ENCODE peak calls at places on chromosomes 13 and 19, in eight cellular contexts. U, G, X, C, A, R, D and L are unnamed samples.

GRCh38 chr19:52102782-52103181 is 7.2 kb upstream of the ZNF841 start:
- DNase-seq in X (no peak), U (no peak), D (no peak), R (no peak), A (no peak), C (no peak), G (no peak), L (no peak)

GRCh38 chr19:49425922-49426592 is 869 bp downstream of the GFY start:
- DNase-seq in A (no peak), D (no peak), X (no peak), G (no peak), C (no peak), U (no peak), R (no peak), L (peak)

GRCh38 chr19:52592301-52592700 is 22.2 kb downstream of the ZNF701 start:
- DNase-seq in R (no peak), D (no peak), U (no peak), X (no peak), G (no peak), A (no peak), C (no peak), L (no peak)

GRCh38 chr13:50512602-50513527 is 330.6 kb downstream of the DLEU7 start:
- DNase-seq in U (peak), A (peak), G (no peak), C (no peak), D (no peak), X (no peak), R (peak), L (no peak)

GRCh38 chr13:88339271-88339741 is 668.1 kb downstream of the SLITRK5 start:
- DNase-seq in X (no peak), G (no peak), R (no peak), D (no peak), A (no peak), C (no peak), U (no peak), L (no peak)

GRCh38 chr19:28846094-28846812 is 366.7 kb downstream of the UQCRFS1 start:
- DNase-seq in D (no peak), A (no peak), X (no peak), R (no peak), G (no peak), C (no peak), U (no peak), L (no peak)

GRCh38 chr19:9836021-9836420 is 903 bp downstream of the PIN1 start:
- DNase-seq in C (no peak), A (no peak), U (no peak), D (no peak), X (no peak), G (no peak), R (peak), L (no peak)

GRCh38 chr19:1168877-1169791 is 4.9 kb downstream of the SBNO2 start:
- DNase-seq in D (no peak), C (no peak), G (peak), U (peak), R (peak), X (no peak), A (no peak), L (no peak)

GRCh38 chr19:47227347-47228167 is 3.4 kb downstream of the BBC3 start:
- DNase-seq in C (peak), A (no peak), X (no peak), U (peak), R (peak), D (peak), G (peak), L (peak)
- TF ChIP-seq CTCF in C (no peak), A (no peak), X (no peak), U (no peak), R (no peak), D (no peak), G (no peak), L (no peak)

DNA sequence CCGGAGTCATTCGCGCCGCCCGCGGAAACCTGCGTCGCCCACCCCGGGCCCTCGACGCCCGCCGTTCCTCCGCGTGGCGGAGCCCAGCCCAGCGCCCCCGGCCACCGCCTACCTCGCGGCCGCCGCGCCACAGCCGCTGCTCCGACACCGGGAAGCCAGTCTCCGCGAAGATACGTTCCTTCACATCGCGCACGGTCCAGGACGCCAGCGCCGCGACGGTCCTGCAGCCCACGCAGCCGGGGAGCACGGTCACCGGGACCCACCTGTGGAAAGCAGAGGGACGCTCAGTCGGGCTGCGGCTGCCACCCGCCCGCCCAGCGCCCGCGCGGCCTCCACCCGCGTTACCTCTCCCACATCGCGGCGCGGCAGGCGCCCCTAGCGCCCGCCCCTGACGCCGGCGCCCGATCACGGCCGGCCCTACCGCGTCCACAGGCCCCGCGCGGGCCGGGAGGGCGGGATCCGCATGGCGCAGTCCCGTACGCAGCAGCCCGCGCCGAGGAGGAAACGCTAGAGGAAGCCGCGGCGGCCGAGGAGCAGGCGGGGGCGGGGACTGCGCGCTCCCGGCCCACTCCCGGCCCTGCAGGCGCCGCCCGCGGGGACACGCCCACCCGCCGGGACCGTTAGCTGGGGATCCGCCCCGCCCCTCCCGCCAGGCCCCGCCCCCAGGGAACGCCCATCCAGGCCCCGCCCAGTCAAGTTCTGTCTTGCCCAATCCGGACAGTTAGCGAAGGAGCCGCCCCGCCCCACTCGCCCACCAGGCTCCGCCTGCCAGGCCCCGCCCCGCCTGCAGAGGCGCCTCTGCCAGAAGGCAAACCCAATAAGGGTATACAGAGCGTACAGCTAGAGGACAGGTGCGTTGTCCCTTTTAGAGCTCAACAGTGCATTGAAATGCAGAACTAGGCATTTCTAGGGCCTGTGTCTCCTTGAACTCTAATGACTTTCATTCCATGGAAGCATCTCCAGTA is 58.2 kb downstream of the SACS start:
- DNase-seq in A (peak), R (peak), U (peak), G (peak), X (no peak), D (peak), C (peak), L (peak)
- TF ChIP-seq CTCF in A (peak), R (no peak), U (peak), G (no peak), X (no peak), D (peak), C (no peak), L (peak)

DNA sequence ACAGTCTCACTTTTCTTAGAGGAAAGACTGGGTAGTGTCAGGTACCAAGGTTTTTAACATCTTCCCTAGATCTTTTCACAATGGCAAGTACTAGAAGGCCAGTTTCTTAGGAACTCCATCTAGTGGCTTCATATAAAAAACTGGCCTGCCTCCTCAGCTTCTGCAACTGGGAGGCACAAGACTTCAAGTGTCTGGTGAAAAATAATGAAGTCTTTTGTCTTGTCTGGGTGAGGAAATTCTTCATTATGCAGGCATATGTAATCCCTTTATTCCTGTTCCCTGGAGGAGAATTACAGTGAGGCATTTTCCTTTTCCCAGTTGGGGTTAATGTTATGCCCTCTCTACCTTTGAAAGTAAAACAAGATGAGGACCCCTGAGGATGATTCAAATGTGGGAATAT is 300.5 kb downstream of the NALCN start:
- DNase-seq in G (no peak), X (no peak), R (peak), A (no peak), C (no peak), U (no peak), D (no peak), L (no peak)
- TF ChIP-seq CTCF in G (no peak), X (peak), R (peak), A (no peak), C (no peak), U (no peak), D (no peak), L (no peak)

GRCh38 chr13:44191103-44191502 is 182.5 kb upstream of the SERP2 start:
- DNase-seq in X (no peak), G (no peak), R (no peak), A (no peak), C (no peak), D (no peak), U (no peak), L (no peak)
- TF ChIP-seq CTCF in X (no peak), G (no peak), R (no peak), A (no peak), C (no peak), D (no peak), U (no peak), L (no peak)

GRCh38 chr19:18013621-18014111 is 5.7 kb downstream of the ARRDC2 start:
- DNase-seq in G (no peak), X (no peak), U (no peak), R (no peak), D (no peak), C (no peak), A (no peak), L (no peak)
- TF ChIP-seq CTCF in G (no peak), X (no peak), U (no peak), R (no peak), D (no peak), C (no peak), A (no peak), L (no peak)